ENCODE peak calls at places on chromosomes 7 and 10, in seven cellular contexts. One of them, this sample, is unnamed.

GRCh38 chr7:83105063-83105462 is 57.6 kb downstream of the PCLO start:
- DNase-seq in HT1080: no peak
- DNase-seq in transverse colon: no peak
- DNase-seq in A172: no peak
- DNase-seq in activated T-helper 1 cell treated with anti-CD3 and anti-CD28 coated beads, Interleukin-12 subunit alpha, Interleukin-12 subunit beta, Interleukin-2, Interleukin-4 antibody, amounts not matched to agents 30 ng/mL and 10 ng/mL and 1 ng/mL, durations not matched to agents 14 hours and 24 hours and 36 hours: no peak
- DNase-seq in aorta: no peak
- DNase-seq in activated naive CD4-positive, alpha-beta T cell: no peak
- DNase-seq in this sample: no peak

GRCh38 chr10:33157108-33157507 is 177.4 kb downstream of the NRP1 start:
- DNase-seq in aorta: no peak
- DNase-seq in A172: peak
- DNase-seq in HT1080: peak
- DNase-seq in transverse colon: no peak
- DNase-seq in activated T-helper 1 cell treated with anti-CD3 and anti-CD28 coated beads, Interleukin-12 subunit alpha, Interleukin-12 subunit beta, Interleukin-2, Interleukin-4 antibody, amounts not matched to agents 30 ng/mL and 10 ng/mL and 1 ng/mL, durations not matched to agents 14 hours and 24 hours and 36 hours: no peak
- DNase-seq in activated naive CD4-positive, alpha-beta T cell: no peak
- DNase-seq in this sample: no peak

GRCh38 chr10:128520191-128520815 is 394.1 kb upstream of the MKI67 start:
- DNase-seq in aorta: no peak
- DNase-seq in transverse colon: no peak
- DNase-seq in A172: no peak
- DNase-seq in activated T-helper 1 cell treated with anti-CD3 and anti-CD28 coated beads, Interleukin-12 subunit alpha, Interleukin-12 subunit beta, Interleukin-2, Interleukin-4 antibody, amounts not matched to agents 30 ng/mL and 10 ng/mL and 1 ng/mL, durations not matched to agents 14 hours and 24 hours and 36 hours: no peak
- DNase-seq in HT1080: no peak
- DNase-seq in activated naive CD4-positive, alpha-beta T cell: no peak
- DNase-seq in this sample: no peak

GRCh38 chr10:6119423-6119822 is 30.6 kb downstream of the RBM17 start:
- DNase-seq in A172: no peak
- DNase-seq in transverse colon: no peak
- DNase-seq in HT1080: no peak
- DNase-seq in activated naive CD4-positive, alpha-beta T cell: no peak
- DNase-seq in activated T-helper 1 cell treated with anti-CD3 and anti-CD28 coated beads, Interleukin-12 subunit alpha, Interleukin-12 subunit beta, Interleukin-2, Interleukin-4 antibody, amounts not matched to agents 30 ng/mL and 10 ng/mL and 1 ng/mL, durations not matched to agents 14 hours and 24 hours and 36 hours: no peak
- DNase-seq in aorta: no peak
- DNase-seq in this sample: no peak

GRCh38 chr7:12570148-12570528 is 382 bp upstream of the SCIN start:
- DNase-seq in A172: no peak
- DNase-seq in activated naive CD4-positive, alpha-beta T cell: no peak
- DNase-seq in transverse colon: peak
- DNase-seq in activated T-helper 1 cell treated with anti-CD3 and anti-CD28 coated beads, Interleukin-12 subunit alpha, Interleukin-12 subunit beta, Interleukin-2, Interleukin-4 antibody, amounts not matched to agents 30 ng/mL and 10 ng/mL and 1 ng/mL, durations not matched to agents 14 hours and 24 hours and 36 hours: no peak
- DNase-seq in aorta: no peak
- DNase-seq in HT1080: no peak
- DNase-seq in this sample: peak

GRCh38 chr10:53022663-53023088 is 250.1 kb upstream of the MBL2 start:
- DNase-seq in activated naive CD4-positive, alpha-beta T cell: no peak
- DNase-seq in transverse colon: no peak
- DNase-seq in aorta: no peak
- DNase-seq in activated T-helper 1 cell treated with anti-CD3 and anti-CD28 coated beads, Interleukin-12 subunit alpha, Interleukin-12 subunit beta, Interleukin-2, Interleukin-4 antibody, amounts not matched to agents 30 ng/mL and 10 ng/mL and 1 ng/mL, durations not matched to agents 14 hours and 24 hours and 36 hours: no peak
- DNase-seq in HT1080: no peak
- DNase-seq in A172: no peak
- DNase-seq in this sample: peak

GRCh38 chr10:30639946-30640786 is 10.6 kb upstream of the LYZL2 start:
- DNase-seq in transverse colon: no peak
- DNase-seq in A172: peak
- DNase-seq in aorta: no peak
- DNase-seq in HT1080: peak
- DNase-seq in activated naive CD4-positive, alpha-beta T cell: no peak
- DNase-seq in activated T-helper 1 cell treated with anti-CD3 and anti-CD28 coated beads, Interleukin-12 subunit alpha, Interleukin-12 subunit beta, Interleukin-2, Interleukin-4 antibody, amounts not matched to agents 30 ng/mL and 10 ng/mL and 1 ng/mL, durations not matched to agents 14 hours and 24 hours and 36 hours: no peak
- DNase-seq in this sample: peak

GRCh38 chr10:6114758-6115410 is 26.1 kb downstream of the RBM17 start:
- DNase-seq in activated naive CD4-positive, alpha-beta T cell: no peak
- DNase-seq in activated T-helper 1 cell treated with anti-CD3 and anti-CD28 coated beads, Interleukin-12 subunit alpha, Interleukin-12 subunit beta, Interleukin-2, Interleukin-4 antibody, amounts not matched to agents 30 ng/mL and 10 ng/mL and 1 ng/mL, durations not matched to agents 14 hours and 24 hours and 36 hours: no peak
- DNase-seq in transverse colon: no peak
- DNase-seq in A172: peak
- DNase-seq in aorta: no peak
- DNase-seq in HT1080: no peak
- DNase-seq in this sample: no peak

GRCh38 chr7:138865843-138866242 is 67.8 kb upstream of the ATP6V0A4 start:
- DNase-seq in HT1080: no peak
- DNase-seq in A172: no peak
- DNase-seq in transverse colon: no peak
- DNase-seq in aorta: no peak
- DNase-seq in activated T-helper 1 cell treated with anti-CD3 and anti-CD28 coated beads, Interleukin-12 subunit alpha, Interleukin-12 subunit beta, Interleukin-2, Interleukin-4 antibody, amounts not matched to agents 30 ng/mL and 10 ng/mL and 1 ng/mL, durations not matched to agents 14 hours and 24 hours and 36 hours: peak
- DNase-seq in activated naive CD4-positive, alpha-beta T cell: peak
- DNase-seq in this sample: peak

GRCh38 chr7:127504715-127505114 is 80.7 kb downstream of the GCC1 start:
- DNase-seq in activated T-helper 1 cell treated with anti-CD3 and anti-CD28 coated beads, Interleukin-12 subunit alpha, Interleukin-12 subunit beta, Interleukin-2, Interleukin-4 antibody, amounts not matched to agents 30 ng/mL and 10 ng/mL and 1 ng/mL, durations not matched to agents 14 hours and 24 hours and 36 hours: no peak
- DNase-seq in A172: peak
- DNase-seq in transverse colon: peak
- DNase-seq in activated naive CD4-positive, alpha-beta T cell: peak
- DNase-seq in aorta: no peak
- DNase-seq in HT1080: peak
- DNase-seq in this sample: peak

GRCh38 chr7:112212516-112213036 is 6.1 kb downstream of the ZNF277 start:
- DNase-seq in aorta: no peak
- DNase-seq in A172: no peak
- DNase-seq in transverse colon: no peak
- DNase-seq in HT1080: no peak
- DNase-seq in activated naive CD4-positive, alpha-beta T cell: no peak
- DNase-seq in activated T-helper 1 cell treated with anti-CD3 and anti-CD28 coated beads, Interleukin-12 subunit alpha, Interleukin-12 subunit beta, Interleukin-2, Interleukin-4 antibody, amounts not matched to agents 30 ng/mL and 10 ng/mL and 1 ng/mL, durations not matched to agents 14 hours and 24 hours and 36 hours: no peak
- DNase-seq in this sample: no peak

GRCh38 chr7:100856871-100857282 is 4.4 kb downstream of the SLC12A9 start:
- DNase-seq in HT1080: no peak
- DNase-seq in A172: no peak
- DNase-seq in transverse colon: no peak
- DNase-seq in aorta: no peak
- DNase-seq in activated T-helper 1 cell treated with anti-CD3 and anti-CD28 coated beads, Interleukin-12 subunit alpha, Interleukin-12 subunit beta, Interleukin-2, Interleukin-4 antibody, amounts not matched to agents 30 ng/mL and 10 ng/mL and 1 ng/mL, durations not matched to agents 14 hours and 24 hours and 36 hours: no peak
- DNase-seq in activated naive CD4-positive, alpha-beta T cell: no peak
- DNase-seq in this sample: peak

GRCh38 chr10:35493196-35494118 is 111.7 kb upstream of the GJD4 start:
- DNase-seq in aorta: no peak
- DNase-seq in activated T-helper 1 cell treated with anti-CD3 and anti-CD28 coated beads, Interleukin-12 subunit alpha, Interleukin-12 subunit beta, Interleukin-2, Interleukin-4 antibody, amounts not matched to agents 30 ng/mL and 10 ng/mL and 1 ng/mL, durations not matched to agents 14 hours and 24 hours and 36 hours: no peak
- DNase-seq in HT1080: no peak
- DNase-seq in activated naive CD4-positive, alpha-beta T cell: no peak
- DNase-seq in transverse colon: peak
- DNase-seq in A172: no peak
- DNase-seq in this sample: no peak

GRCh38 chr10:112565434-112566053 is 118.5 kb downstream of the VTI1A start:
- DNase-seq in activated naive CD4-positive, alpha-beta T cell: no peak
- DNase-seq in HT1080: peak
- DNase-seq in transverse colon: peak
- DNase-seq in activated T-helper 1 cell treated with anti-CD3 and anti-CD28 coated beads, Interleukin-12 subunit alpha, Interleukin-12 subunit beta, Interleukin-2, Interleukin-4 antibody, amounts not matched to agents 30 ng/mL and 10 ng/mL and 1 ng/mL, durations not matched to agents 14 hours and 24 hours and 36 hours: no peak
- DNase-seq in A172: peak
- DNase-seq in aorta: no peak
- DNase-seq in this sample: peak

This sample was measured in GM23338.